ENCODE peak calls at places on chromosomes 12 and 14, in six cellular contexts. Q is SK-N-SH, G is K562, N is esophagus muscularis mucosa, I is suprapubic skin, F is stomach. T is an unnamed sample. For H3K4me1, the result is how much of the 10 kb centered on the place peaks cover.

GRCh38 chr12:44875417-44875953 is 630 bp downstream of the NELL2 start:
- DNase-seq in Q (peak), G (no peak), N (no peak), I (no peak), F (no peak), T (no peak)

GRCh38 chr12:111430418-111431353 is 25.0 kb downstream of the SH2B3 start:
- DNase-seq in Q (no peak), G (no peak), N (no peak), I (peak), F (no peak), T (no peak)

GRCh38 chr14:58151264-58151700 is 731 bp downstream of the ARMH4 start:
- DNase-seq in Q (peak), G (no peak), N (no peak), I (no peak), F (no peak), T (no peak)

GRCh38 chr12:116504438-116504837 is 54.7 kb upstream of the MAP1LC3B2 start:
- DNase-seq in Q (no peak), G (no peak), N (no peak), I (no peak), F (no peak), T (no peak)

GRCh38 chr12:59887204-59887603 is 291.4 kb downstream of the SLC16A7 start:
- DNase-seq in Q (no peak), G (no peak), N (no peak), I (no peak), F (no peak), T (no peak)

GRCh38 chr14:104132981-104133380 is 5.4 kb upstream of the KIF26A start:
- DNase-seq in Q (peak), G (no peak), N (no peak), I (no peak), F (no peak), T (no peak)

GRCh38 chr14:24196071-24197061 is 1.1 kb upstream of the TM9SF1 start:
- DNase-seq in Q (no peak), G (no peak), N (no peak), I (no peak), F (no peak), T (no peak)

GRCh38 chr14:100893228-100893601 is 10.3 kb downstream of the RTL1 start:
- DNase-seq in Q (no peak), G (no peak), N (no peak), I (no peak), F (no peak), T (no peak)

GRCh38 chr14:56731187-56731586 is 79.1 kb downstream of the OTX2 start:
- DNase-seq in Q (no peak), G (no peak), N (no peak), I (no peak), F (no peak), T (no peak)

GRCh38 chr12:65152586-65152985 is 16.8 kb upstream of the LEMD3 start:
- DNase-seq in Q (no peak), G (no peak), N (no peak), I (no peak), F (no peak), T (no peak)

GRCh38 chr14:35879654-35880249 is 53.6 kb downstream of the BRMS1L start:
- DNase-seq in Q (peak), G (no peak), N (no peak), I (no peak), F (no peak), T (no peak)

GRCh38 chr14:96268426-96269358 is 12.7 kb downstream of the BDKRB1 start:
- DNase-seq in Q (no peak), G (no peak), N (no peak), I (peak), F (no peak), T (peak)

GRCh38 chr14:76050797-76051392 is 65.3 kb downstream of the IFT43 start:
- DNase-seq in Q (peak), G (peak), N (no peak), I (no peak), F (peak), T (peak)

GRCh38 chr12:7141351-7142005 is 11.3 kb downstream of the CLSTN3 start:
- DNase-seq in Q (no peak), G (no peak), N (no peak), I (no peak), F (no peak), T (no peak)

GRCh38 chr12:92503029-92503931 is 199.5 kb upstream of the PLEKHG7 start:
- DNase-seq in Q (no peak), G (no peak), N (no peak), I (no peak), F (no peak), T (no peak)

GRCh38 chr14:104096318-104096717 is 10.8 kb downstream of the ASPG start:
- DNase-seq in Q (no peak), G (no peak), N (no peak), I (no peak), F (no peak), T (no peak)

GRCh38 chr14:98018626-98019025 is 1221.4 kb downstream of the VRK1 start:
- DNase-seq in Q (no peak), G (no peak), N (no peak), I (no peak), F (no peak), T (no peak)

GRCh38 chr12:122126713-122127597 is 47.1 kb downstream of the IL31 start:
- DNase-seq in Q (no peak), G (no peak), N (no peak), I (no peak), F (peak), T (no peak)

GRCh38 chr12:88529531-88530488 is 50.5 kb downstream of the KITLG start:
- DNase-seq in Q (no peak), G (no peak), N (no peak), I (no peak), F (no peak), T (no peak)

GRCh38 chr12:95396849-95397498 is 77.0 kb upstream of the METAP2 start:
- DNase-seq in Q (no peak), G (no peak), N (no peak), I (no peak), F (no peak), T (no peak)

GRCh38 chr14:72545411-72546311 is 348.2 kb downstream of the DPF3 start:
- DNase-seq in Q (no peak), G (no peak), N (no peak), I (no peak), F (no peak), T (no peak)

GRCh38 chr12:49558526-49558925 is 9.4 kb downstream of the MCRS1 start:
- DNase-seq in Q (no peak), G (no peak), N (no peak), I (no peak), F (no peak), T (no peak)

GRCh38 chr14:24556756-24557155 is 19.3 kb downstream of the CTSG start:
- DNase-seq in Q (no peak), G (no peak), N (no peak), I (no peak), F (no peak), T (no peak)

GRCh38 chr14:32938719-32939253 is at the start of gene NPAS3:
- DNase-seq in Q (peak), G (no peak), N (no peak), I (no peak), F (no peak), T (no peak)

GRCh38 chr12:123457980-123458779 is at the start of gene SNRNP35:
- DNase-seq in Q (peak), G (peak), N (peak), I (peak), F (peak), T (peak)

GRCh38 chr12:20360407-20360806 is 7.9 kb upstream of the PDE3A start:
- DNase-seq in Q (no peak), G (no peak), N (no peak), I (no peak), F (no peak), T (no peak)

GRCh38 chr12:48903982-48904411 is 21.3 kb downstream of the FKBP11 start:
- DNase-seq in Q (peak), G (peak), N (no peak), I (peak), F (peak), T (peak)

GRCh38 chr14:75880512-75880911 is 101.3 kb downstream of the TGFB3 start:
- DNase-seq in Q (no peak), G (no peak), N (no peak), I (no peak), F (no peak), T (no peak)

GRCh38 chr12:26701604-26702215 is 131.3 kb downstream of the ITPR2 start:
- DNase-seq in Q (peak), G (peak), N (no peak), I (no peak), F (no peak), T (no peak)

DNA sequence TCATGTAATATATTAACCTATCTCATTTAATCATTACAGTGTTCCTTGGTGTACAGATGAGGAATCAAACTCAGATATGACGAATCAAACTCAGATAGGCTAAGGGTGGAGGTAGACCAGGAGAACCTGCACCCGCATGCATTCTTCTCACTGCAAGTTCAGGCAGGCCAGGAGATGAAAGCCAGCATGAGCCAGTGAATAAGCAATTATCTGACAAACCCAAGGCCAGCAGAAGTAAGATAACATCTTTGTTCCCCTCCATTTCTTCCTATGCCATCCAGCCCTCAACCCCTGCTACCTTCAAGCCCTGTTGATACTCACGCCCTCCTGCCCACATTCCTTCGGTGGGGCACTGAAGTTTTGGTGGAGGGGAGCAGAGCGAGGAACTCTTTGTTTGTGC is 152.2 kb downstream of the ETV6 start:
- DNase-seq in Q (no peak), G (no peak), N (no peak), I (no peak), F (no peak), T (no peak)
- TF ChIP-seq POLR2AphosphoS5 in Q (no peak), G (no peak), N (no peak), I (no peak), F (no peak), T (no peak)

DNA sequence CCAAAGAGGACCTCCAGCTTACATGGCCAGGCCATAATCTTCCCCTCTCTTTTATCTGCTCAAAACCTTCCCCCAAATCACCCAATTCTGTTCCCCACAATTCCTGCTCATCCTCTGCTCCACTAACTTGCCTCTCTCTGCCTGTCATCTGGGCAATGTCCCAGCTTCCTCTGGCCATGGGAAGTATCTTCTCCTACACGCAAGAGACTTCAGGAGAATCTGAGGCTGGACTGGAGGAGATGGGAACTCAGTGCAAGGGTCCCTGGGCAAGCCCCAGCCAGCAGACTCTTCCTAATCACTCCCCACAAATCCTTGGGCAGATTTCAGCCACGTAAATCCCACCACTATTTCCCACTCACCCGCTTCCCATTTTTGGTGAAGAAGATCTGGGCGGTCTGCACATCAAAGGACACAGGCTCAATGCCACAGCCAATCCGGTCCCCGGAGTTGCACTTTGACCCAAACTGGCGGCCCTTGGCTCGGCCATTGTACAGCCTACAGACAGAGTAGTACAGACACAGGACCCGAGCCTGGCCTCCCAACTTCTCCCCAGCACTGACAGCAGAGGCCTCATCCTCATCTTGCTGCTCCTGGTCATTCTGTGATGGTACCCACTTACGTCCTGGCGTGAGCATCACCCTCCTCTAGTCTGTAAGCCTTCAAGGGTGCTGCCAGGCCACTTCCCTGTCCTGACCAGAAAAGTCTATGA is 4.7 kb downstream of the SPRYD3 start:
- DNase-seq in Q (no peak), G (no peak), N (no peak), I (peak), F (no peak), T (no peak)
- H3K4me1 ChIP-seq in Q (under half), G (under half), N (half or more), I (half or more), F (half or more), T (under half)

GRCh38 chr14:90341784-90342183 is 10.0 kb upstream of the NRDE2 start:
- DNase-seq in Q (no peak), G (no peak), N (no peak), I (no peak), F (no peak), T (no peak)
- TF ChIP-seq EP300 in Q (no peak), G (no peak), N (no peak), I (no peak), F (no peak), T (no peak)

GRCh38 chr12:108855284-108856169 is 1.9 kb downstream of the SSH1 start:
- DNase-seq in Q (no peak), G (peak), N (no peak), I (no peak), F (no peak), T (no peak)
- TF ChIP-seq POLR2AphosphoS5 in Q (no peak), G (peak), N (no peak), I (no peak), F (no peak), T (no peak)

GRCh38 chr14:77195766-77196165 is 14.2 kb downstream of the TMEM63C start:
- DNase-seq in Q (no peak), G (no peak), N (no peak), I (no peak), F (no peak), T (no peak)
- H3K4me1 ChIP-seq in Q (under half), G (under half), N (under half), I (under half), F (under half), T (under half)

GRCh38 chr12:104670439-104671406 is 214.0 kb downstream of the CHST11 start:
- DNase-seq in Q (no peak), G (no peak), N (no peak), I (no peak), F (no peak), T (no peak)

GRCh38 chr12:104672501-104673265 is 215.9 kb downstream of the CHST11 start:
- DNase-seq in Q (no peak), G (no peak), N (no peak), I (no peak), F (no peak), T (no peak)

GRCh38 chr12:104669851-104670337 is 213.1 kb downstream of the CHST11 start:
- DNase-seq in Q (no peak), G (no peak), N (no peak), I (no peak), F (peak), T (peak)

GRCh38 chr12:104672096-104672445 is 215.3 kb downstream of the CHST11 start:
- DNase-seq in Q (no peak), G (no peak), N (no peak), I (no peak), F (no peak), T (no peak)

GRCh38 chr12:104671407-104672095 is 214.8 kb downstream of the CHST11 start:
- DNase-seq in Q (peak), G (peak), N (peak), I (peak), F (peak), T (peak)
- TF ChIP-seq EP300 in Q (peak), G (peak), N (no peak), I (no peak), F (peak), T (no peak)

DNA sequence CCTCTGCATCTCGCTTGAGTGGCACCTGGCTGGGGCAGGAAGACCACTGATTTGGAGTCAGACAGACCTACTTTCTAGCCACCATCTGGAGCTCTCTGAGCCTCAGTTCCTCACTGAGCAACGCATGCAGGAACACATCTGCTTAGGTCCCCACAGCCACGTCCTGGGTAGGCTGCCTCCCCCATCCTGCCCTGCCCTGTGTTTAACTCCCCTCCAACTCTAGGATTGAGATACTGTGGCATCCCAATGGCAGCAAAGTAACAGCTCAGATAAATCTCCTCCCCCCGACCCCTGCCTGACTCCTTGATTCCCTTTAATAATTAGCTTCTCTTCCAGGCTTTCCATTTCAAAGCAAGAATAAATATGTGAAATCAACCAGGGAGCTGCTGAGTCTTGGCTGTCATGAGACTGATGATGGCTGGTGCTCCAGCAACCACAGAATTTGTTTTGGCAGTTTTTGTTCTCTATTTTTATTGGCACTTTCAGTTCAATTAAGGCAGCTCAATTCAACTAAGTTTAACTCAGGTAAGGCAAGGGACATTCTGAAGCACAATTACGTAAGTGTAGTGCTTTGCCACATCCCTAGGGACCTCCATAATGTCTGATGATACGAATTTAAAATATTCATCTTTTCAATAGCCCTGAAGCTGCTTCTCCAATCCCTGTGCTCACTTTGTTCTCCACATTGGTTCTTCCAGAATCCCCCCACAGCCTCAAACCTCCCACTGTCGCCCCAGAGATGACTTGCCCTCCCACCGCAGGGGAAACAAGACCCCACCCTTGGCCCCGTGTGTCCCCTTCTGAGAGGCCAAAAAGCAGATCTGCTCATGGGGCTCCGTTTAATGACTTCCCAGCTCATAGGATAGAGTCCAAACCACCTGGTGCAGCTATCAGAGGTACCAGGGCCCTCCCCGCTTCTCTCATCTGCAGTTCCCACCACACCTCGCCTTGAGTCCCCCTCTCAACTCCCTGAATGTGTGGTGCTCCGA is 58.2 kb downstream of the ESR2 start:
- DNase-seq in Q (no peak), G (no peak), N (no peak), I (no peak), F (no peak), T (peak)
- TF ChIP-seq POLR2AphosphoS5 in Q (no peak), G (no peak), N (no peak), I (no peak), F (no peak), T (no peak)

GRCh38 chr14:51544426-51544825 is 107.3 kb upstream of the FRMD6 start:
- DNase-seq in Q (no peak), G (no peak), N (no peak), I (no peak), F (no peak), T (no peak)
- H3K4me1 ChIP-seq in Q (half or more), G (under half), N (half or more), I (under half), F (under half), T (under half)

GRCh38 chr12:109291531-109292341 is 17.3 kb downstream of the FOXN4 start:
- DNase-seq in Q (peak), G (no peak), N (no peak), I (no peak), F (peak), T (peak)
- TF ChIP-seq EP300 in Q (no peak), G (no peak), N (no peak), I (no peak), F (no peak), T (no peak)

GRCh38 chr14:21264025-21264801 is 5.0 kb downstream of the HNRNPC start:
- DNase-seq in Q (no peak), G (no peak), N (no peak), I (no peak), F (no peak), T (no peak)
- TF ChIP-seq POLR2AphosphoS5 in Q (peak), G (no peak), N (no peak), I (no peak), F (no peak), T (no peak)